ENCODE peak calls at places on chromosomes 2 and 18, in eight cellular contexts. Q, C, U, W, J, I, H and D are unnamed samples.

GRCh38 chr2:232699110-232699509 is 2.0 kb downstream of the GIGYF2 start:
- DNase-seq in Q (no peak), H (no peak), C (no peak), I (no peak), J (no peak), U (no peak), W (no peak), D (no peak)

GRCh38 chr2:115541808-115542207 is 1099.4 kb downstream of the DPP10 start:
- DNase-seq in C (no peak), U (no peak), I (no peak), Q (no peak), H (no peak), J (no peak), W (no peak), D (no peak)

GRCh38 chr2:127490283-127490682 is 36.0 kb downstream of the IWS1 start:
- DNase-seq in J (no peak), I (no peak), Q (no peak), U (no peak), H (no peak), W (no peak), C (no peak), D (no peak)

GRCh38 chr2:20196053-20196880 is 28.7 kb downstream of the SDC1 start:
- DNase-seq in U (no peak), C (no peak), Q (peak), J (no peak), I (no peak), W (peak), H (no peak), D (no peak)

GRCh38 chr18:74896390-74896991 is 298.8 kb downstream of the ZNF407 start:
- DNase-seq in Q (no peak), I (peak), C (peak), W (no peak), J (no peak), U (peak), H (peak), D (peak)

GRCh38 chr2:101738649-101739048 is 41.1 kb downstream of the MAP4K4 start:
- DNase-seq in C (no peak), Q (no peak), W (no peak), J (no peak), U (no peak), I (no peak), H (no peak), D (no peak)

GRCh38 chr2:237786936-237787335 is 11.6 kb upstream of the RBM44 start:
- DNase-seq in I (no peak), J (no peak), U (no peak), W (no peak), C (no peak), Q (no peak), H (no peak), D (no peak)

GRCh38 chr2:84290537-84290936 is 168.5 kb downstream of the SUCLG1 start:
- DNase-seq in W (no peak), J (no peak), Q (no peak), I (no peak), C (no peak), U (no peak), H (no peak), D (no peak)

GRCh38 chr18:9796933-9797549 is 88.7 kb upstream of the TXNDC2 start:
- DNase-seq in H (no peak), U (no peak), I (no peak), W (no peak), J (no peak), Q (no peak), C (no peak), D (peak)

GRCh38 chr2:39247512-39247911 is 3.7 kb upstream of the CDKL4 start:
- DNase-seq in Q (no peak), I (no peak), H (no peak), J (no peak), W (no peak), C (no peak), U (no peak), D (no peak)

GRCh38 chr18:50647237-50647636 is 87.3 kb downstream of the MAPK4 start:
- DNase-seq in J (no peak), C (no peak), W (no peak), I (no peak), H (no peak), U (no peak), Q (no peak), D (no peak)

GRCh38 chr2:74747411-74748080 is 86.4 kb upstream of the HK2 start:
- DNase-seq in Q (no peak), C (peak), U (no peak), I (no peak), W (no peak), J (peak), H (peak), D (no peak)

GRCh38 chr18:37299471-37300304 is 265.9 kb downstream of the CELF4 start:
- DNase-seq in C (peak), U (no peak), I (no peak), W (peak), J (peak), Q (peak), H (peak), D (peak)

GRCh38 chr2:173076557-173077345 is 1.1 kb downstream of the MAP3K20 start:
- DNase-seq in W (peak), C (peak), H (peak), I (no peak), Q (peak), U (peak), J (no peak), D (peak)